ENCODE peak calls at places on chromosomes 7 and 10, in six cellular contexts. G is CD4-positive, alpha-beta T cell; D is AG09309; J is hippocampal formation; S is A172; I is heart left ventricle. P is an unnamed sample.

GRCh38 chr10:88728107-88728763 is 22.2 kb downstream of the LIPK start:
- DNase-seq in G (no peak), S (no peak), J (no peak), I (no peak), D (no peak), P (no peak)

GRCh38 chr10:113228570-113228969 is 278.5 kb downstream of the TCF7L2 start:
- DNase-seq in D (peak; percentile 39), S (peak; percentile 58), G (no peak), I (no peak), J (no peak), P (no peak)

GRCh38 chr7:70972693-70973092 is 159.3 kb upstream of the GALNT17 start:
- DNase-seq in D (no peak), J (no peak), S (no peak), I (no peak), G (no peak), P (no peak)

GRCh38 chr10:17683541-17683940 is 39.6 kb downstream of the STAM start:
- DNase-seq in S (no peak), I (no peak), J (no peak), G (no peak), D (no peak), P (no peak)

GRCh38 chr7:134693256-134693655 is 46.6 kb downstream of the BPGM start:
- DNase-seq in S (peak; percentile 87), G (no peak), I (no peak), J (no peak), D (peak; percentile 93), P (no peak)

GRCh38 chr10:43316988-43317387 is 50.1 kb upstream of the RASGEF1A start:
- DNase-seq in S (no peak), I (no peak), D (no peak), G (no peak), J (no peak), P (no peak)

GRCh38 chr7:104059103-104059502 is 69.6 kb upstream of the RELN start:
- DNase-seq in G (no peak), D (no peak), J (no peak), S (no peak), I (no peak), P (no peak)

GRCh38 chr7:128959296-128959695 is 21.6 kb downstream of the IRF5 start:
- DNase-seq in I (no peak), J (no peak), S (no peak), D (no peak), G (no peak), P (no peak)

GRCh38 chr7:45407730-45408406 is 166.3 kb upstream of the ADCY1 start:
- DNase-seq in I (no peak), G (no peak), S (no peak), J (peak; percentile 44), D (no peak), P (no peak)

GRCh38 chr10:1047937-1048336 is 982 bp downstream of the IDI1 start:
- DNase-seq in D (no peak), J (no peak), S (peak; percentile 28), G (no peak), I (no peak), P (no peak)

GRCh38 chr7:23970193-23970592 is 260.2 kb downstream of the STK31 start:
- DNase-seq in S (no peak), D (no peak), I (no peak), J (no peak), G (no peak), P (no peak)

GRCh38 chr7:20409961-20410360 is 79.3 kb downstream of the ITGB8 start:
- DNase-seq in J (no peak), G (no peak), I (no peak), D (no peak), S (no peak), P (no peak)

GRCh38 chr7:148540041-148540738 is 50.4 kb upstream of the C7orf33 start:
- DNase-seq in G (no peak), D (no peak), S (peak; percentile 69), J (no peak), I (peak; percentile 69), P (no peak)

GRCh38 chr7:117157121-117157870 is 165.6 kb downstream of the WNT2 start:
- DNase-seq in D (peak; percentile 92), S (peak; percentile 91), J (peak; percentile 55), G (no peak), I (peak; percentile 63), P (no peak)

GRCh38 chr7:77320161-77320560 is 96.0 kb downstream of the GSAP start:
- DNase-seq in D (no peak), G (no peak), J (no peak), S (no peak), I (no peak), P (no peak)

GRCh38 chr7:113404245-113404644 is 285.9 kb upstream of the SMIM30 start:
- DNase-seq in G (no peak), D (no peak), I (no peak), S (no peak), J (no peak), P (no peak)

GRCh38 chr10:29496341-29497162 is 138.2 kb downstream of the SVIL start:
- DNase-seq in D (no peak), I (peak; percentile 72), S (peak; percentile 68), J (peak; percentile 5), G (peak; percentile 39), P (peak; percentile 29)

GRCh38 chr10:15141136-15142067 is 27.1 kb downstream of the NMT2 start:
- DNase-seq in J (peak; percentile 57), D (no peak), S (no peak), I (no peak), G (no peak), P (peak; percentile 72)

GRCh38 chr10:51186358-51186757 is 112.1 kb downstream of the PRKG1 start:
- DNase-seq in I (no peak), D (no peak), S (no peak), J (no peak), G (no peak), P (no peak)

GRCh38 chr10:119025336-119025735 is 4.2 kb upstream of the NANOS1 start:
- DNase-seq in G (no peak), I (peak; percentile 93), S (peak; percentile 85), J (no peak), D (no peak), P (no peak)

GRCh38 chr7:116530107-116530820 is 5.4 kb downstream of the CAV1 start:
- DNase-seq in S (no peak), J (no peak), D (no peak), G (no peak), I (no peak), P (no peak)

GRCh38 chr10:104622598-104623209 is 18.4 kb upstream of the SORCS3 start:
- DNase-seq in I (no peak), G (no peak), S (peak; percentile 28), D (no peak), J (no peak), P (no peak)

GRCh38 chr10:102423372-102423968 is 2.8 kb downstream of the FBXL15 start:
- DNase-seq in S (no peak), D (no peak), I (no peak), G (no peak), J (no peak), P (peak; percentile 12)

GRCh38 chr7:1715331-1715625 is 45.2 kb downstream of the ELFN1 start:
- DNase-seq in D (no peak), G (no peak), J (no peak), S (no peak), I (no peak), P (no peak)

GRCh38 chr10:14356921-14357320 is 26.2 kb upstream of the FRMD4A start:
- DNase-seq in S (peak; percentile 80), I (no peak), J (no peak), G (no peak), D (peak; percentile 4), P (no peak)

GRCh38 chr7:37065779-37066271 is 341.5 kb upstream of the AOAH start:
- DNase-seq in J (no peak), S (peak; percentile 93), I (no peak), D (peak; percentile 13), G (no peak), P (no peak)

GRCh38 chr7:150357277-150357676 is 11.3 kb upstream of the REPIN1 start:
- DNase-seq in I (no peak), J (no peak), S (peak; percentile 38), G (peak; percentile 63), D (no peak), P (no peak)

GRCh38 chr10:98489561-98490481 is 43.1 kb upstream of the HPS1 start:
- DNase-seq in D (no peak), G (no peak), S (no peak), J (no peak), I (no peak), P (no peak)